ENCODE peak calls at places on chromosome 20, in five cellular contexts. One of them, this sample, is unnamed.

GRCh38 chr20:49715466-49715865 is 1.8 kb upstream of the B4GALT5 start:
- DNase-seq in PC-9: no peak
- DNase-seq in cardiac fibroblast: no peak
- DNase-seq in IMR-90: no peak
- DNase-seq in OCI-LY7: no peak
- DNase-seq in this sample: no peak

GRCh38 chr20:9999660-10000059 is 35.1 kb upstream of the ANKEF1 start:
- DNase-seq in PC-9: no peak
- DNase-seq in cardiac fibroblast: no peak
- DNase-seq in IMR-90: no peak
- DNase-seq in OCI-LY7: peak; percentile 9
- DNase-seq in this sample: no peak

GRCh38 chr20:44319880-44320422 is 8.9 kb upstream of the FITM2 start:
- DNase-seq in PC-9: no peak
- DNase-seq in cardiac fibroblast: no peak
- DNase-seq in IMR-90: no peak
- DNase-seq in OCI-LY7: no peak
- DNase-seq in this sample: no peak

GRCh38 chr20:20593447-20594170 is 118.8 kb downstream of the RALGAPA2 start:
- DNase-seq in PC-9: peak; percentile 8
- DNase-seq in cardiac fibroblast: peak; percentile 56
- DNase-seq in IMR-90: peak; percentile 65
- DNase-seq in OCI-LY7: peak; percentile 37
- DNase-seq in this sample: peak; percentile 36

GRCh38 chr20:64236137-64237088 is 19.1 kb upstream of the PCMTD2 start:
- DNase-seq in PC-9: no peak
- DNase-seq in cardiac fibroblast: no peak
- DNase-seq in IMR-90: no peak
- DNase-seq in OCI-LY7: no peak
- DNase-seq in this sample: no peak

GRCh38 chr20:50312682-50313187 is 122.1 kb downstream of the CEBPB start:
- DNase-seq in PC-9: no peak
- DNase-seq in cardiac fibroblast: peak; percentile 94
- DNase-seq in IMR-90: peak; percentile 93
- DNase-seq in OCI-LY7: no peak
- DNase-seq in this sample: no peak

GRCh38 chr20:47740225-47741184 is 44.8 kb downstream of the SULF2 start:
- DNase-seq in PC-9: no peak
- DNase-seq in cardiac fibroblast: peak; percentile 20
- DNase-seq in IMR-90: no peak
- DNase-seq in OCI-LY7: no peak
- DNase-seq in this sample: no peak

GRCh38 chr20:6411651-6412050 is 288.8 kb upstream of the FERMT1 start:
- DNase-seq in PC-9: no peak
- DNase-seq in cardiac fibroblast: no peak
- DNase-seq in IMR-90: no peak
- DNase-seq in OCI-LY7: no peak
- DNase-seq in this sample: no peak

GRCh38 chr20:56778765-56779195 is 149.7 kb downstream of the TFAP2C start:
- DNase-seq in PC-9: peak; percentile 58
- DNase-seq in cardiac fibroblast: peak; percentile 85
- DNase-seq in IMR-90: peak; percentile 42
- DNase-seq in OCI-LY7: no peak
- DNase-seq in this sample: no peak

GRCh38 chr20:63471719-63472158 is 716 bp downstream of the KCNQ2 start:
- DNase-seq in PC-9: no peak
- DNase-seq in cardiac fibroblast: no peak
- DNase-seq in IMR-90: no peak
- DNase-seq in OCI-LY7: no peak
- DNase-seq in this sample: no peak

GRCh38 chr20:24694727-24695528 is 225.5 kb downstream of the SYNDIG1 start:
- DNase-seq in PC-9: no peak
- DNase-seq in cardiac fibroblast: no peak
- DNase-seq in IMR-90: no peak
- DNase-seq in OCI-LY7: no peak
- DNase-seq in this sample: no peak
- TF ChIP-seq CTCF in PC-9: no peak
- TF ChIP-seq CTCF in cardiac fibroblast: no peak
- TF ChIP-seq CTCF in IMR-90: no peak
- TF ChIP-seq CTCF in OCI-LY7: no peak
- TF ChIP-seq CTCF in this sample: no peak

DNA sequence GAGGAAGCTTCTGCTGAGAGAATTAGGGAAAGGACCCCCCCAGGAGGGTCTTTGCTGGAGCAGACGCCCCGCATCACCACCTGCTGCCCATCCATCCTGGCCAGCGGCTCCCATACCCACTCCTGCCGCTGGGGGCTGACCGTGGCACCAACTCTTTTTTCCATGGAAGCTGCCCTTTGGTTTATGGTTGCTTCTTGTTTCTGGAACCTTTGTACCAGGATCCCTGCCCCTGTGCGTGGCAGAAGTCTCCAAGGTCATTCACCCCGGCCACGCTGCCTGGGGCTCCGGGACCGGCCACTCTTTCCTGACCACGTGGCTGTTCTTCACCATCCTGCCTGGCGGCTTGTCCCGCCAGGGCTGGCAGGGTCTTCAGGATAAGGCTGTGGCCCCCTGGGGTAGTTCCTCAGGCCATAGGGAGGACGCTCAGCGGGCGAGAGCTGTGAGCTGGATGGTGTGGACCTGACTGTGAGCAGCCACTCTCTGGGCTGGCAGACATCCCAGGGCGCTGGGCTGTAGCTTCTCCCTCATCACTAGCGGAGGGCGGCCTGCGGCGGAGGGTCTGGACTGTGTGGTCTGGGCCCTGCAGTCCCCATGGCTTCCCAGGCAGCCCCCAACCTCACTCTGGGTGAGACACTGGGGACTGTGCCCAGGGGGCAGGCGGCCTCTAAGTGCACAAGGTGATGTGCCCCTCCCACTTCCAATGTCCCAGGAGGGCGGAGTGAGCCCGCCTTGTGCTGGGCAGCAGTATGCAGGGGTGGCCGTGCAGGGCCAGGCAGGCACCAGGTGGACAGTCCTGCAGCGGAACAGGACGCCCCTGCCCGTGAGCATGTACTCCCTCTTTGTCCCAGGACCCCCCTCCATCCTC is 22.8 kb upstream of the RBBP8NL start:
- DNase-seq in PC-9: no peak
- DNase-seq in cardiac fibroblast: no peak
- DNase-seq in IMR-90: no peak
- DNase-seq in OCI-LY7: no peak
- DNase-seq in this sample: no peak
- TF ChIP-seq CTCF in PC-9: peak; percentile 68
- TF ChIP-seq CTCF in cardiac fibroblast: peak; percentile 3
- TF ChIP-seq CTCF in IMR-90: no peak
- TF ChIP-seq CTCF in OCI-LY7: no peak
- TF ChIP-seq CTCF in this sample: no peak

DNA sequence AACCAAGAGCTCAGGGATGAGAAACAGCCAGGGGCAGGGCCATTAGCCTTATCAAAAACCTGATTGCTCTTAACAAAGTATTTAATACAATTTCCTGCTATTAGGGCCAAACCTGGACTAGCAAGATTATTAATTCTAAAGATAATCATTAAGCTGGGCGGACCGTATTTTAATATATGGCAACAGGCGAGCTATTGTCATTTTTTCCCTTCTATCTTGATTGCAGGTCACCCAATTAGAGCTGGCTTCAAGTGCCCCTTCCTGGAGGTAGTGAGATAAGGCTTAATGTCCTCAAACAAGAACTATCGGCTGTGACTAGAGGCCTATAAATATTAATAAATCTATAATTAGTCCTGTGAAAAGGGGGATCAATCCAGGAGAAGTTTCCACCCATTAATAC is 66.0 kb upstream of the BLCAP start:
- DNase-seq in PC-9: no peak
- DNase-seq in cardiac fibroblast: no peak
- DNase-seq in IMR-90: no peak
- DNase-seq in OCI-LY7: no peak
- DNase-seq in this sample: no peak
- TF ChIP-seq CTCF in PC-9: no peak
- TF ChIP-seq CTCF in cardiac fibroblast: no peak
- TF ChIP-seq CTCF in IMR-90: no peak
- TF ChIP-seq CTCF in OCI-LY7: no peak
- TF ChIP-seq CTCF in this sample: no peak

GRCh38 chr20:40882173-40882572 is 146.4 kb upstream of the TOP1 start:
- DNase-seq in PC-9: no peak
- DNase-seq in cardiac fibroblast: no peak
- DNase-seq in IMR-90: no peak
- DNase-seq in OCI-LY7: peak; percentile 35
- DNase-seq in this sample: no peak

GRCh38 chr20:40880716-40881104 is 147.9 kb upstream of the TOP1 start:
- DNase-seq in PC-9: no peak
- DNase-seq in cardiac fibroblast: no peak
- DNase-seq in IMR-90: no peak
- DNase-seq in OCI-LY7: peak; percentile 31
- DNase-seq in this sample: no peak

GRCh38 chr20:40883097-40883496 is 145.5 kb upstream of the TOP1 start:
- DNase-seq in PC-9: no peak
- DNase-seq in cardiac fibroblast: no peak
- DNase-seq in IMR-90: no peak
- DNase-seq in OCI-LY7: no peak
- DNase-seq in this sample: no peak

GRCh38 chr20:40880063-40880715 is 148.4 kb upstream of the TOP1 start:
- DNase-seq in PC-9: no peak
- DNase-seq in cardiac fibroblast: no peak
- DNase-seq in IMR-90: no peak
- DNase-seq in OCI-LY7: peak; percentile 58
- DNase-seq in this sample: no peak
- TF ChIP-seq CTCF in PC-9: no peak
- TF ChIP-seq CTCF in cardiac fibroblast: no peak
- TF ChIP-seq CTCF in IMR-90: no peak
- TF ChIP-seq CTCF in OCI-LY7: peak; percentile 69
- TF ChIP-seq CTCF in this sample: no peak

GRCh38 chr20:52313335-52313963 is 121.9 kb upstream of the ZFP64 start:
- DNase-seq in PC-9: no peak
- DNase-seq in cardiac fibroblast: peak; percentile 60
- DNase-seq in IMR-90: peak; percentile 35
- DNase-seq in OCI-LY7: no peak
- DNase-seq in this sample: no peak
- TF ChIP-seq CTCF in PC-9: peak; percentile 41
- TF ChIP-seq CTCF in cardiac fibroblast: peak; percentile 42
- TF ChIP-seq CTCF in IMR-90: peak; percentile 51
- TF ChIP-seq CTCF in OCI-LY7: no peak
- TF ChIP-seq CTCF in this sample: no peak

This sample was measured in GM13977.